ENCODE peak calls at places on chromosomes 12 and 14, in four cellular contexts. I, W, S and M are unnamed samples.

GRCh38 chr12:7093892-7094291 is 1.6 kb upstream of the C1R start:
- DNase-seq in W (no peak), I (no peak), S (no peak), M (no peak)

GRCh38 chr12:14111230-14111865 is 129.9 kb upstream of the GRIN2B start:
- DNase-seq in W (no peak), I (peak; percentile 5), S (no peak), M (no peak)

GRCh38 chr12:22283006-22283506 is 51.5 kb downstream of the ST8SIA1 start:
- DNase-seq in I (no peak), S (no peak), W (no peak), M (no peak)

GRCh38 chr12:131642101-131642540 is 68.8 kb upstream of the SFSWAP start:
- DNase-seq in W (no peak), I (no peak), S (no peak), M (no peak)

GRCh38 chr12:11822071-11822818 is 172.8 kb downstream of the ETV6 start:
- DNase-seq in I (no peak), W (no peak), S (peak; percentile 12), M (no peak)

GRCh38 chr12:45572114-45572513 is 157.4 kb upstream of the ARID2 start:
- DNase-seq in S (no peak), I (no peak), W (no peak), M (no peak)

GRCh38 chr14:63245893-63246292 is 41.6 kb downstream of the RHOJ start:
- DNase-seq in I (no peak), S (no peak), W (no peak), M (no peak)

GRCh38 chr14:103260629-103261124 is 73.4 kb upstream of the EIF5 start:
- DNase-seq in W (no peak), I (no peak), S (no peak), M (no peak)

GRCh38 chr12:105426766-105427165 is 96.3 kb downstream of the C12orf75 start:
- DNase-seq in I (no peak), W (no peak), S (no peak), M (no peak)

GRCh38 chr14:33118653-33119052 is 180.0 kb downstream of the NPAS3 start:
- DNase-seq in S (no peak), W (no peak), I (no peak), M (no peak)

GRCh38 chr12:11433664-11434063 is 38.3 kb upstream of the PRB2 start:
- DNase-seq in I (no peak), S (no peak), W (no peak), M (no peak)

GRCh38 chr12:11633968-11634367 is 15.5 kb upstream of the ETV6 start:
- DNase-seq in I (no peak), W (no peak), S (no peak), M (no peak)

GRCh38 chr12:21771311-21771710 is 3.2 kb downstream of the KCNJ8 start:
- DNase-seq in W (no peak), S (no peak), I (no peak), M (no peak)

GRCh38 chr14:36245223-36245622 is 68.7 kb upstream of the PTCSC3 start:
- DNase-seq in W (no peak), I (no peak), S (no peak), M (no peak)

GRCh38 chr12:124392271-124392990 is 97.5 kb downstream of the RFLNA start:
- DNase-seq in I (no peak), S (no peak), W (no peak), M (no peak)

GRCh38 chr14:20630340-20631022 is 11.0 kb downstream of the OR6S1 start:
- DNase-seq in I (no peak), S (no peak), W (no peak), M (no peak)

GRCh38 chr12:51631021-51631420 is 40.0 kb downstream of the SCN8A start:
- DNase-seq in W (no peak), S (no peak), I (no peak), M (no peak)

GRCh38 chr12:96829354-96829753 is 77.7 kb upstream of the NEDD1 start:
- DNase-seq in W (no peak), S (no peak), I (no peak), M (no peak)

GRCh38 chr14:61754627-61755381 is 7.4 kb upstream of the SNAPC1 start:
- DNase-seq in I (no peak), S (no peak), W (no peak), M (no peak)

GRCh38 chr12:12534975-12535374 is 27.7 kb downstream of the DUSP16 start:
- DNase-seq in S (no peak), I (no peak), W (no peak), M (no peak)

GRCh38 chr12:109192358-109192757 is 76.0 kb downstream of the ACACB start:
- DNase-seq in W (no peak), I (no peak), S (no peak), M (no peak)

GRCh38 chr14:99389171-99389826 is 91.4 kb downstream of the SETD3 start:
- DNase-seq in W (peak; percentile 6), I (no peak), S (no peak), M (peak; percentile 53)